ENCODE peak calls at places on chromosomes 12 and 14, in four cellular contexts. I, S, O and D are unnamed samples.

GRCh38 chr14:74364271-74364880 is 16.1 kb downstream of the VRTN start:
- DNase-seq in I (no peak), S (no peak), O (no peak), D (no peak)

GRCh38 chr14:35879654-35880249 is 53.6 kb downstream of the BRMS1L start:
- DNase-seq in I (no peak), S (peak; percentile 2), O (no peak), D (no peak)

GRCh38 chr12:108838194-108839010 is 19.0 kb downstream of the SSH1 start:
- DNase-seq in I (peak; percentile 32), S (no peak), O (peak; percentile 32), D (no peak)

GRCh38 chr12:13945641-13946040 is 35.8 kb downstream of the GRIN2B start:
- DNase-seq in I (no peak), S (no peak), O (no peak), D (no peak)

GRCh38 chr12:102690267-102690666 is 209.9 kb upstream of the IGF1 start:
- DNase-seq in I (no peak), S (no peak), O (no peak), D (no peak)

GRCh38 chr12:99390707-99391106 is 256.8 kb upstream of the GARIN6 start:
- DNase-seq in I (peak; percentile 30), S (no peak), O (peak; percentile 79), D (peak; percentile 70)

GRCh38 chr14:104376202-104377140 is 203.1 kb upstream of the C14orf180 start:
- DNase-seq in I (no peak), S (no peak), O (no peak), D (no peak)

GRCh38 chr14:92783813-92784431 is 10.2 kb upstream of the GOLGA5 start:
- DNase-seq in I (peak; percentile 40), S (peak; percentile 59), O (no peak), D (no peak)

GRCh38 chr12:29644536-29645162 is 139.1 kb downstream of the TMTC1 start:
- DNase-seq in I (no peak), S (no peak), O (no peak), D (no peak)

GRCh38 chr12:131865196-131865875 is 29.1 kb upstream of the ULK1 start:
- DNase-seq in I (no peak), S (no peak), O (no peak), D (no peak)

GRCh38 chr12:509494-509893 is 49.8 kb downstream of the B4GALNT3 start:
- DNase-seq in I (no peak), S (no peak), O (no peak), D (no peak)